ENCODE peak calls at places on chromosomes 7 and 10, in seven cellular contexts. B is activated gamma-delta T cell treated with anti-CD3 and anti-CD28 coated beads, Interleukin-2, amount 50 U/mL, for 16 hours; Z is GM12891; D is left lung; F is AG09309; T is germinal center; G is effector CD4-positive, alpha-beta T cell. P is an unnamed sample.

GRCh38 chr7:110994028-110994967 is 96.6 kb upstream of the LRRN3 start:
- DNase-seq in B (no peak), Z (no peak), D (no peak), F (no peak), T (no peak), G (no peak), P (no peak)

GRCh38 chr10:629186-629998 is 60.1 kb downstream of the DIP2C start:
- DNase-seq in B (no peak), Z (no peak), D (no peak), F (no peak), T (no peak), G (no peak), P (no peak)

GRCh38 chr10:52170776-52171175 is 143.3 kb upstream of the DKK1 start:
- DNase-seq in B (no peak), Z (no peak), D (no peak), F (no peak), T (no peak), G (no peak), P (no peak)

GRCh38 chr10:124560377-124560776 is 98.8 kb downstream of the LHPP start:
- DNase-seq in B (no peak), Z (no peak), D (peak), F (peak), T (no peak), G (no peak), P (peak)

GRCh38 chr10:57628592-57629284 is 639.0 kb downstream of the IPMK start:
- DNase-seq in B (no peak), Z (no peak), D (no peak), F (no peak), T (no peak), G (no peak), P (no peak)

GRCh38 chr7:145156834-145157233 is 321.0 kb upstream of the TPK1 start:
- DNase-seq in B (no peak), Z (no peak), D (no peak), F (no peak), T (no peak), G (no peak), P (no peak)

GRCh38 chr7:98205162-98205845 is 5.9 kb upstream of the BHLHA15 start:
- DNase-seq in B (no peak), Z (no peak), D (no peak), F (no peak), T (no peak), G (no peak), P (no peak)

GRCh38 chr7:99123571-99124033 is 20.3 kb downstream of the SMURF1 start:
- DNase-seq in B (no peak), Z (no peak), D (no peak), F (no peak), T (no peak), G (no peak), P (no peak)

GRCh38 chr10:98253499-98253898 is 14.5 kb downstream of the LOXL4 start:
- DNase-seq in B (no peak), Z (no peak), D (no peak), F (no peak), T (no peak), G (no peak), P (no peak)

GRCh38 chr10:51804861-51805260 is 105.5 kb upstream of the CSTF2T start:
- DNase-seq in B (no peak), Z (no peak), D (no peak), F (peak), T (no peak), G (no peak), P (no peak)

GRCh38 chr10:28632597-28632940 is 44.8 kb upstream of the BAMBI start:
- DNase-seq in B (no peak), Z (no peak), D (no peak), F (no peak), T (no peak), G (no peak), P (no peak)

GRCh38 chr10:74612195-74612594 is 214.2 kb upstream of the KAT6B start:
- DNase-seq in B (no peak), Z (no peak), D (no peak), F (no peak), T (no peak), G (no peak), P (no peak)

GRCh38 chr10:70477661-70478162 is 855 bp upstream of the PALD1 start:
- DNase-seq in B (peak), Z (no peak), D (no peak), F (no peak), T (peak), G (peak), P (no peak)

GRCh38 chr7:15236958-15237357 is 324.9 kb downstream of the AGMO start:
- DNase-seq in B (no peak), Z (no peak), D (no peak), F (no peak), T (no peak), G (no peak), P (no peak)

GRCh38 chr7:140723574-140723973 is 27.1 kb downstream of the NDUFB2 start:
- DNase-seq in B (no peak), Z (no peak), D (no peak), F (no peak), T (no peak), G (no peak), P (no peak)

GRCh38 chr7:103773726-103774125 is 215.7 kb downstream of the RELN start:
- DNase-seq in B (no peak), Z (no peak), D (no peak), F (no peak), T (no peak), G (no peak), P (no peak)

GRCh38 chr7:116162236-116162635 is 48.1 kb upstream of the TES start:
- DNase-seq in B (no peak), Z (no peak), D (no peak), F (no peak), T (no peak), G (no peak), P (no peak)

GRCh38 chr10:8054498-8055407 is at the start of gene GATA3:
- DNase-seq in B (peak), Z (peak), D (no peak), F (no peak), T (peak), G (peak), P (no peak)

GRCh38 chr10:29304259-29305030 is 15.6 kb downstream of the LYZL1 start:
- DNase-seq in B (no peak), Z (peak), D (no peak), F (peak), T (peak), G (no peak), P (peak)

GRCh38 chr10:48470115-48470892 is 134.6 kb downstream of the ARHGAP22 start:
- DNase-seq in B (no peak), Z (no peak), D (no peak), F (no peak), T (no peak), G (no peak), P (no peak)

GRCh38 chr7:106143711-106144347 is 31.7 kb upstream of the SYPL1 start:
- DNase-seq in B (no peak), Z (no peak), D (peak), F (no peak), T (no peak), G (no peak), P (no peak)

GRCh38 chr10:78335691-78336401 is 302.2 kb downstream of the RPS24 start:
- DNase-seq in B (no peak), Z (no peak), D (no peak), F (no peak), T (no peak), G (no peak), P (peak)

GRCh38 chr7:19725770-19726169 is 16.9 kb upstream of the POLR1F start:
- DNase-seq in B (no peak), Z (no peak), D (no peak), F (no peak), T (no peak), G (no peak), P (no peak)

GRCh38 chr7:2824678-2825461 is 19.2 kb downstream of the GNA12 start:
- DNase-seq in B (no peak), Z (no peak), D (no peak), F (no peak), T (no peak), G (no peak), P (no peak)

P was measured in GM04503.